ENCODE peak calls at places on chromosome 16, in seven cellular contexts. O, M, Z, B, V, Q and L are unnamed samples. For H3K4me1, the result is how much of the 10 kb centered on the place peaks cover.

GRCh38 chr16:70694088-70694487 is 8.2 kb upstream of the MTSS2 start:
- DNase-seq in O (no peak), M (no peak), Z (no peak), B (no peak), V (peak), Q (no peak), L (peak)

GRCh38 chr16:8850279-8850885 is 18.4 kb downstream of the CARHSP1 start:
- DNase-seq in O (no peak), M (peak), Z (peak), B (no peak), V (peak), Q (peak), L (peak)

GRCh38 chr16:22970191-22970845 is 156.4 kb downstream of the HS3ST2 start:
- DNase-seq in O (no peak), M (no peak), Z (no peak), B (peak), V (no peak), Q (no peak), L (no peak)

GRCh38 chr16:27768651-27769270 is 218.8 kb downstream of the KATNIP start:
- DNase-seq in O (no peak), M (no peak), Z (no peak), B (no peak), V (no peak), Q (no peak), L (no peak)

GRCh38 chr16:396605-397004 is 394 bp upstream of the NME4 start:
- DNase-seq in O (no peak), M (peak), Z (peak), B (no peak), V (peak), Q (peak), L (peak)

GRCh38 chr16:75377971-75378386 is 55.3 kb downstream of the CFDP1 start:
- DNase-seq in O (no peak), M (peak), Z (no peak), B (peak), V (peak), Q (no peak), L (peak)

GRCh38 chr16:49494386-49495150 is 121.0 kb downstream of the C16orf78 start:
- DNase-seq in O (no peak), M (no peak), Z (no peak), B (no peak), V (no peak), Q (no peak), L (no peak)

GRCh38 chr16:69064789-69065313 is 40.6 kb upstream of the HAS3 start:
- DNase-seq in O (no peak), M (no peak), Z (no peak), B (no peak), V (no peak), Q (no peak), L (no peak)

GRCh38 chr16:89193021-89193575 is 7.2 kb downstream of the SLC22A31 start:
- DNase-seq in O (peak), M (peak), Z (peak), B (no peak), V (peak), Q (peak), L (no peak)

GRCh38 chr16:66254751-66255150 is 111.7 kb upstream of the CDH5 start:
- DNase-seq in O (no peak), M (no peak), Z (no peak), B (no peak), V (peak), Q (no peak), L (no peak)

GRCh38 chr16:12097523-12098428 is 121.2 kb downstream of the SNX29 start:
- DNase-seq in O (no peak), M (no peak), Z (no peak), B (no peak), V (peak), Q (no peak), L (peak)

GRCh38 chr16:63943568-63943967 is 1178.3 kb downstream of the CDH11 start:
- DNase-seq in O (no peak), M (no peak), Z (no peak), B (no peak), V (no peak), Q (no peak), L (no peak)

GRCh38 chr16:10693889-10694288 is 841 bp downstream of the TEKT5 start:
- DNase-seq in O (no peak), M (no peak), Z (no peak), B (no peak), V (no peak), Q (no peak), L (no peak)

GRCh38 chr16:11354733-11355574 is 9.7 kb downstream of the RMI2 start:
- DNase-seq in O (no peak), M (no peak), Z (no peak), B (no peak), V (peak), Q (peak), L (peak)

GRCh38 chr16:56960681-56961281 is 969 bp upstream of the CETP start:
- DNase-seq in O (no peak), M (no peak), Z (no peak), B (no peak), V (peak), Q (no peak), L (peak)

GRCh38 chr16:26204138-26204537 is 512.4 kb downstream of the HS3ST4 start:
- DNase-seq in O (no peak), M (no peak), Z (no peak), B (no peak), V (no peak), Q (no peak), L (no peak)

GRCh38 chr16:48574766-48575165 is 35.2 kb downstream of the N4BP1 start:
- DNase-seq in O (no peak), M (no peak), Z (no peak), B (no peak), V (no peak), Q (no peak), L (no peak)

GRCh38 chr16:84090212-84090611 is 26.5 kb downstream of the MBTPS1 start:
- DNase-seq in O (no peak), M (no peak), Z (no peak), B (no peak), V (no peak), Q (peak), L (no peak)

GRCh38 chr16:25771216-25771615 is 79.5 kb downstream of the HS3ST4 start:
- DNase-seq in O (no peak), M (no peak), Z (no peak), B (no peak), V (no peak), Q (no peak), L (no peak)

GRCh38 chr16:27706156-27706705 is 156.3 kb downstream of the KATNIP start:
- DNase-seq in O (no peak), M (no peak), Z (no peak), B (no peak), V (no peak), Q (no peak), L (no peak)

DNA sequence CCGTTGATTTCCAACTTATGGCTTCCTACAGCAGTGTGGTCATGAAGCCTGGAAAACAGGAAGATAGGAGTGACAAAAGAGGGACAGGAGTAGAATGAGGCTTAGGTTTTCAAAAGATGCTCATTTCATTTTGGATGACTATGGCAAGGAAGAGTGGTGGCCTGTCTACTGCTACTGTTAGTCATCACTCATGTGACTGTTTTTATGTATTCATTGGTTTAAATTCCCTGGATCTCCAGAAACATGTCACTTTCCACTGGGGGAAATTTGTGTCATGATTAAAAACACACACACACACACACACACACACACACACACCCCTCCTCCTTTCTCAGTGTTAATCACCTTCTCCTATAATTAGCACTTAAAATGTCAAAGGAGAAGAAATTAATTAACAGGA is 1.1 kb upstream of the CYLD start:
- DNase-seq in O (no peak), M (no peak), Z (no peak), B (no peak), V (no peak), Q (no peak), L (no peak)
- H3K4me3 ChIP-seq in O (no peak), M (no peak), Z (no peak), B (no peak), V (no peak), Q (no peak), L (peak)

DNA sequence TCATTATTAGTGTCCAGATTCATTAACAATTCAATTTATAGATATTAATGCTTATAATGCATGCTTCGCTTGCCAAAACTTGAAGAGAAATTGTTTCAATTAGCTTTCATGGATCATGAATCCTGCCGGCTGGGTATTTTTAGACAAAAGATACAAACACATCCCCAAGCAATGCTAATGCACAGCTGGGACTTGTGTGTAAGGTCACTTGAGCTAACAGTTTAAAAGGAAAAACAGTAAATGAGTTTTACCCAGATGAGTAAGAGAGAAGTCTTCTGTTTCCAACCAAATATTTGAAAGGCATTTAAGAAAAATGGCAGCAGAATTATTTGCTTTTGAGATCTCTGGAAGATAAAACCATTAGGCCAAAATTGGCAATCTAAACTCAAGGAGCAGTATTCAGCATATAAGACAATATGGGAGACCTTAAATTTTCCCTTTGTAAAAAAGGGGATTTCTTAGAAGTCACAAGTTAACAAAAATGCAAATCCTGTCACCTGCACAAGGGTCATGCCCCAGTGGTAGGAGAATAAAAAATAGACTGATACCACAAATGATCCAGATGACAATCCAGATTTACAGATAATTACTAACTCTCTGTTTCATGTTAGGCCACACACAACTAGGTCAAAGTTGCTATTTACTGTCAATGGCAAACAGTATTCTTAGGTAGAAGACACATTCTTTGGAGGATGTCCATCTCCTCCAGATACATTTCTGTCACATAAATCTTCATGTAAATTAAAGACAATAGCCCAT is 418.4 kb upstream of the PMFBP1 start:
- DNase-seq in O (no peak), M (no peak), Z (no peak), B (no peak), V (peak), Q (no peak), L (no peak)
- H3K9ac ChIP-seq in O (no peak), M (no peak), Z (no peak), B (no peak), V (no peak), Q (no peak), L (no peak)

DNA sequence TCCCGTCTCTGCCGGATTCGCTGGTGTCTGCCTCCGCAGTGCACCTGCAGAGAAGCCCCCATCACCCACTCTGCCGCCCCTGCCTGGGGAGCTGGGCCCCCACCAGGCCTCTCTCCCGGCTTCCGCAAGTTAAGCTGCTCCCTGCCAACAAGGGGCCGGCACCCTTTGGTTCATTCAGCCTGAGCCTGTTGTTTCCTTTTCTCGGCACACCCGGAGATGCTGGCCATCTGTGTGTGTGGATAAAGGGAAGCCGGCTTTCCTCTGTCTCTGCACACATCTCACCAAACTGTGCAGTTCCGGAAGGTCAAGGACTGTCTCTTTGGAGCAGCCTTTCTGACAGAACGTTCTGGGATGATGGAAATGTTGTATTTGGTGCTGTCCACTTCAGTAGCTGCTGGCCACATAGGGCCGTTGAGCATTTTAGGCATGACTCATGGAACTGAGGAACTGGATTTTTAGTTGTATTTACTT is 6.8 kb downstream of the MAPK8IP3 start:
- DNase-seq in O (no peak), M (peak), Z (no peak), B (no peak), V (peak), Q (no peak), L (peak)
- H3K4me1 ChIP-seq in O (under half), M (under half), Z (under half), B (under half), V (under half), Q (under half), L (under half)

GRCh38 chr16:54063374-54063773 is 223.2 kb downstream of the IRX3 start:
- DNase-seq in O (no peak), M (no peak), Z (no peak), B (no peak), V (no peak), Q (no peak), L (no peak)
- H3K4me3 ChIP-seq in O (no peak), M (no peak), Z (no peak), B (no peak), V (no peak), Q (no peak), L (peak)

DNA sequence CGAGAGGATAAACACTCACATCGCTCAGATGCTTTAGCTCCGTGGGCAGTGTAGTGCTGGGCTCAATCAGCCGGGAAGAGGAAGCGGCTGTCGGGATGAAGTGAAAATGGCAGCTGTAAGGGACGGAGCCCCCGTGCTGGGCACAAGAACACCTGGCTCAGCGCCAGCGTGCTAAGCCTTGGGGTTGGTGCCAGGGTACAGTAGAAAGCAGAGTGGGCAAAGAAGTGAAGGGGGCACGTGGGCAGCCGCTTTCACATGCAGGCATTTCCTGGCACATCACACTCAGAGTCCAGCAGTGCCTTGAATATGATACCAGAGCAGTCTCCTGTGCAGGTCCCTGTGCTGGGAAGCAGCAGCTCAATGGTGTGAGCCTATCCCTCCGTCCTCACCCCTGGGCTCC is 51.1 kb upstream of the FOXF1 start:
- DNase-seq in O (no peak), M (no peak), Z (no peak), B (no peak), V (no peak), Q (no peak), L (no peak)
- H3K9ac ChIP-seq in O (no peak), M (no peak), Z (no peak), B (no peak), V (peak), Q (no peak), L (no peak)

DNA sequence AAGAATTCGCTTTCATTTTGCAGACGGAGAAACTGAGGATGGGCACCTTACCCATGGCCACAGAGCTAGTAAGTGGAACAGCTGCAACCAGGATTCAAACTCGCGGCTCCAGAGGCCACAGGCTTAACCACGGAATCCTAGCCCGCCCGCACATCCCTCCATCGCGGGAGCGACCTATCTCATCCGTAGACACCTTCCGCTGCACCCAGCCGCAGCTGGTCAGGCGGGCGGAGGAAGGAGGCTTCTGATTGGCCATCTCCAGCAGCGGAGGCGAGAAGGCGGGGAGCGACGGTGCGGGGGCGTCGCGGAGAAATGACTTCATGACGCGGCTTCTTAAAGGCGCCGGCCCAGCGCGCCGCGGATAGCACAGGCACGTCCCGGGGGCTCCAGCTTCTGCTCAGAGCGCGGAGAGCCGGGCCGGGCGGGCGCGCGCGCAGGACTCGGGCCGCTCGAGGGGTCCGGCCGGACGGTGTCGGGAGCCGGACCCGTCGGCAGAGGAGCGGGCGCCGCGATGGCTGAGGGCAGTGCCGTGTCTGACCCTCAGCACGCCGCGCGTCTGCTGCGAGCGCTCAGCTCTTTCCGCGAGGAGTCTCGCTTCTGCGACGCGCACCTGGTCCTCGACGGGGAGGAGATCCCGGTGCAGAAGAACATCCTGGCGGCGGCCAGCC is at the start of gene GAN:
- DNase-seq in O (peak), M (peak), Z (peak), B (peak), V (peak), Q (peak), L (peak)
- H3K4me1 ChIP-seq in O (under half), M (under half), Z (under half), B (under half), V (under half), Q (under half), L (under half)

DNA sequence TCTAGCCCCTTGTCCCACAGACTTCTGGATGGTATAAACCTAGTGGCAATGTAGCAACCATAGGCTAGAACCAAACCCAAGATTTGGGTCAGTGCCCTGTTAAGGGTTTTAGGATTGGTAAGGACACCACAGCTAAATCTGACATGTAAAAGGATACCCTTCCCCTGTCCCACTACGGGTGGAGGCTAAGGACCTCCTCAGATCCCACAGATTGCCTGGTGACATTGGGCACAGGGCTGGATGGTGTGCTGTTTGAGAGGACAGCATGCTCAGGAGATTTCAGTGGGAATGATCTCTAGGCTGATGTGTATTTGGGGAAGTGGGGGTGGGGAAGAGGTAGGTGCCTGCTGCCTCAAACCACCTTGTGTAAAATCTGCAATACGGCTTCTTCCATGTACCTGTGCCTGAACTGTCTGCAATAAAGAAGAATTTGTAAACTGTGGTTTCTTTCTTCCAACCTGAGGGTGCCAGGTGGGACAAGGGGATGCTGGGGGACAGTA is 671 bp upstream of the EDC4 start:
- DNase-seq in O (no peak), M (no peak), Z (no peak), B (no peak), V (no peak), Q (no peak), L (no peak)
- H3K4me3 ChIP-seq in O (peak), M (no peak), Z (no peak), B (no peak), V (no peak), Q (no peak), L (peak)